ENCODE peak calls at places on chromosomes 12 and 14, in ten cellular contexts. P is cardiac fibroblast; V is left cardiac atrium; G is NCI-H1105; R is amniotic stem cell; A is heart right ventricle; T is DMS79; H is effector memory CD4-positive, alpha-beta T cell; I is retinal pigment epithelial cell; M is nephron progenitor cell. N is an unnamed sample.
A peak's percentile ranks its signal among the peaks of the same experiment; 100 is the strongest.

GRCh38 chr12:96036765-96037455 is 1.5 kb upstream of the LTA4H start:
- DNase-seq in A (no peak), M (no peak), G (no peak), R (no peak), T (no peak), P (peak; percentile 56), V (no peak), H (no peak), I (no peak), N (peak; percentile 62)

GRCh38 chr12:123749355-123749754 is 12.7 kb upstream of the DNAH10 start:
- DNase-seq in M (no peak), H (no peak), V (no peak), P (no peak), T (no peak), R (no peak), I (no peak), A (no peak), G (no peak), N (no peak)

GRCh38 chr14:64708148-64709004 is 4.2 kb downstream of the PLEKHG3 start:
- DNase-seq in V (peak; percentile 49), H (peak; percentile 26), T (no peak), G (no peak), R (no peak), P (peak; percentile 49), I (no peak), M (peak; percentile 67), A (peak; percentile 54), N (peak; percentile 84)

GRCh38 chr12:5295151-5295550 is 136.8 kb upstream of the NTF3 start:
- DNase-seq in T (no peak), A (no peak), V (no peak), R (no peak), G (no peak), H (no peak), M (no peak), P (peak; percentile 41), I (no peak), N (no peak)

GRCh38 chr14:51552768-51553426 is 98.8 kb upstream of the FRMD6 start:
- DNase-seq in T (peak; percentile 99), M (no peak), R (no peak), A (no peak), H (no peak), I (no peak), V (peak; percentile 22), P (no peak), G (peak; percentile 85), N (no peak)

GRCh38 chr12:120669055-120669828 is 17.7 kb upstream of the MLEC start:
- DNase-seq in I (peak; percentile 68), G (no peak), P (no peak), M (peak; percentile 35), V (peak; percentile 55), T (no peak), H (no peak), A (no peak), R (no peak), N (no peak)

GRCh38 chr14:49505026-49505766 is 81.0 kb downstream of the RPS29 start:
- DNase-seq in M (no peak), I (peak; percentile 41), P (no peak), R (no peak), T (no peak), A (no peak), V (no peak), H (no peak), G (no peak), N (no peak)

GRCh38 chr12:31732926-31733548 is 4.2 kb upstream of the AMN1 start:
- DNase-seq in R (peak; percentile 11), T (peak; percentile 3), A (no peak), I (peak; percentile 85), H (no peak), M (no peak), P (peak; percentile 95), G (no peak), V (no peak), N (no peak)

GRCh38 chr14:74429991-74430390 is 4.0 kb upstream of the SYNDIG1L start:
- DNase-seq in P (no peak), A (no peak), G (no peak), T (no peak), I (no peak), H (no peak), M (no peak), R (no peak), V (no peak), N (no peak)

GRCh38 chr12:124174949-124175348 is 119.9 kb upstream of the RFLNA start:
- DNase-seq in G (no peak), H (no peak), T (no peak), R (no peak), P (no peak), A (no peak), I (no peak), V (no peak), M (no peak), N (no peak)

GRCh38 chr12:58081488-58081887 is 140.1 kb downstream of the ATP23 start:
- DNase-seq in V (no peak), H (no peak), M (no peak), A (no peak), R (no peak), T (no peak), I (no peak), P (no peak), G (peak; percentile 20), N (no peak)

GRCh38 chr12:52870361-52871290 is 21.8 kb upstream of the KRT78 start:
- DNase-seq in R (no peak), A (peak; percentile 41), G (no peak), T (no peak), M (peak; percentile 84), V (peak; percentile 60), P (peak; percentile 54), I (no peak), H (peak; percentile 40), N (peak; percentile 67)

GRCh38 chr12:114405449-114406271 is at the start of gene TBX5:
- DNase-seq in M (peak; percentile 53), I (no peak), G (peak; percentile 60), V (no peak), R (no peak), A (peak; percentile 18), T (peak; percentile 38), H (no peak), P (peak; percentile 54), N (no peak)

GRCh38 chr12:54420766-54421144 is 1.7 kb upstream of the ITGA5 start:
- DNase-seq in V (no peak), H (no peak), P (peak; percentile 72), I (no peak), A (no peak), T (no peak), M (no peak), G (no peak), R (no peak), N (no peak)

GRCh38 chr12:13094349-13094748 is 9.1 kb downstream of the GSG1 start:
- DNase-seq in H (no peak), G (no peak), V (no peak), I (no peak), A (no peak), R (no peak), P (peak; percentile 78), T (no peak), M (no peak), N (peak; percentile 70)

GRCh38 chr14:58280954-58281787 is 17.2 kb upstream of the ARID4A start:
- DNase-seq in G (no peak), R (peak; percentile 65), A (peak; percentile 65), M (no peak), V (peak; percentile 44), H (no peak), P (peak; percentile 96), I (peak; percentile 48), T (no peak), N (peak; percentile 75)

GRCh38 chr14:67079836-67080235 is 109.4 kb upstream of the GARIN2 start:
- DNase-seq in R (no peak), T (no peak), H (no peak), M (no peak), G (no peak), P (no peak), V (no peak), I (no peak), A (no peak), N (no peak)

GRCh38 chr12:51132693-51133092 is 40.2 kb downstream of the TFCP2 start:
- DNase-seq in P (peak; percentile 28), V (no peak), M (no peak), I (no peak), T (no peak), H (no peak), G (no peak), A (no peak), R (no peak), N (no peak)

GRCh38 chr12:17301544-17301943 is 695.6 kb upstream of the LMO3 start:
- DNase-seq in G (no peak), P (no peak), A (no peak), H (no peak), M (no peak), V (no peak), T (no peak), I (no peak), R (no peak), N (no peak)

GRCh38 chr12:15700595-15700994 is 88.6 kb downstream of the EPS8 start:
- DNase-seq in G (no peak), H (no peak), I (peak; percentile 68), P (peak; percentile 96), V (no peak), R (peak; percentile 70), M (no peak), A (peak; percentile 25), T (no peak), N (no peak)

GRCh38 chr14:104650057-104650980 is 39.1 kb upstream of the INF2 start:
- DNase-seq in P (peak; percentile 52), V (peak; percentile 66), H (peak; percentile 30), R (no peak), G (peak; percentile 17), I (no peak), T (no peak), A (peak; percentile 62), M (peak; percentile 91), N (no peak)

GRCh38 chr14:74506408-74506807 is 12.8 kb downstream of the ISCA2 start:
- DNase-seq in I (no peak), M (no peak), T (no peak), A (no peak), G (no peak), H (no peak), R (no peak), V (no peak), P (no peak), N (peak; percentile 30)

GRCh38 chr12:45671254-45671653 is 58.3 kb upstream of the ARID2 start:
- DNase-seq in G (no peak), P (peak; percentile 67), M (no peak), I (no peak), T (no peak), H (no peak), R (no peak), V (no peak), A (peak; percentile 25), N (no peak)

GRCh38 chr14:56144176-56144575 is 26.0 kb downstream of the PELI2 start:
- DNase-seq in R (no peak), V (no peak), I (no peak), G (no peak), H (no peak), T (no peak), A (no peak), P (no peak), M (no peak), N (no peak)

GRCh38 chr12:51269174-51270066 is 795 bp downstream of the SMAGP start:
- DNase-seq in V (peak; percentile 51), T (no peak), G (no peak), A (peak; percentile 26), P (peak; percentile 43), I (no peak), R (no peak), H (peak; percentile 25), M (peak; percentile 59), N (no peak)

GRCh38 chr14:65502676-65503124 is 90.2 kb downstream of the FUT8 start:
- DNase-seq in R (no peak), M (no peak), T (peak; percentile 85), G (peak; percentile 13), H (no peak), V (no peak), A (no peak), I (peak; percentile 29), P (peak; percentile 92), N (no peak)

GRCh38 chr12:124938606-124939427 is 24.4 kb upstream of the UBC start:
- DNase-seq in G (no peak), R (no peak), H (peak; percentile 42), V (peak; percentile 62), P (peak; percentile 95), T (no peak), A (peak; percentile 76), M (peak; percentile 59), I (peak; percentile 74), N (peak; percentile 61)

GRCh38 chr12:100554608-100555077 is 18.8 kb upstream of the GAS2L3 start:
- DNase-seq in H (no peak), T (peak; percentile 37), G (peak; percentile 85), M (peak; percentile 34), R (peak; percentile 74), A (peak; percentile 73), I (peak; percentile 67), P (peak; percentile 95), V (no peak), N (no peak)

N was measured in CD14-positive monocyte.